ENCODE peak calls at places on chromosome 12, in seven cellular contexts. One of them, this sample, is unnamed.
A peak's percentile ranks its signal among the peaks of the same experiment; 100 is the strongest.

GRCh38 chr12:1533205-1533601 is 61.2 kb downstream of the FBXL14 start:
- DNase-seq in pancreas: no peak
- DNase-seq in NCI-H1105 treated with DMSO at 0.1 percent for 48 hours: no peak
- DNase-seq in GM13977: peak; percentile 65
- DNase-seq in endodermal cell: no peak
- DNase-seq in lung: no peak
- DNase-seq in hepatocyte: no peak
- DNase-seq in this sample: no peak

GRCh38 chr12:78918221-78918620 is 53.6 kb downstream of the SYT1 start:
- DNase-seq in pancreas: no peak
- DNase-seq in NCI-H1105 treated with DMSO at 0.1 percent for 48 hours: no peak
- DNase-seq in GM13977: no peak
- DNase-seq in endodermal cell: peak; percentile 49
- DNase-seq in lung: no peak
- DNase-seq in hepatocyte: no peak
- DNase-seq in this sample: no peak

GRCh38 chr12:2064078-2064507 is 11.3 kb downstream of the CACNA1C start:
- DNase-seq in pancreas: no peak
- DNase-seq in NCI-H1105 treated with DMSO at 0.1 percent for 48 hours: no peak
- DNase-seq in GM13977: peak; percentile 50
- DNase-seq in endodermal cell: no peak
- DNase-seq in lung: no peak
- DNase-seq in hepatocyte: no peak
- DNase-seq in this sample: no peak

GRCh38 chr12:131222271-131223139 is 268.8 kb downstream of the ADGRD1 start:
- DNase-seq in pancreas: no peak
- DNase-seq in NCI-H1105 treated with DMSO at 0.1 percent for 48 hours: no peak
- DNase-seq in GM13977: peak; percentile 62
- DNase-seq in endodermal cell: peak; percentile 52
- DNase-seq in lung: no peak
- DNase-seq in hepatocyte: no peak
- DNase-seq in this sample: no peak

GRCh38 chr12:77540097-77540496 is 290.6 kb upstream of the NAV3 start:
- DNase-seq in pancreas: no peak
- DNase-seq in NCI-H1105 treated with DMSO at 0.1 percent for 48 hours: no peak
- DNase-seq in GM13977: no peak
- DNase-seq in endodermal cell: no peak
- DNase-seq in lung: no peak
- DNase-seq in hepatocyte: no peak
- DNase-seq in this sample: no peak

GRCh38 chr12:76029982-76030377 is 1.6 kb downstream of the PHLDA1 start:
- DNase-seq in pancreas: no peak
- DNase-seq in NCI-H1105 treated with DMSO at 0.1 percent for 48 hours: no peak
- DNase-seq in GM13977: peak; percentile 36
- DNase-seq in endodermal cell: peak; percentile 82
- DNase-seq in lung: no peak
- DNase-seq in hepatocyte: peak; percentile 35
- DNase-seq in this sample: peak; percentile 52

GRCh38 chr12:111440152-111440551 is 34.4 kb downstream of the SH2B3 start:
- DNase-seq in pancreas: no peak
- DNase-seq in NCI-H1105 treated with DMSO at 0.1 percent for 48 hours: no peak
- DNase-seq in GM13977: no peak
- DNase-seq in endodermal cell: no peak
- DNase-seq in lung: no peak
- DNase-seq in hepatocyte: no peak
- DNase-seq in this sample: no peak

GRCh38 chr12:86376052-86376451 is 119.9 kb upstream of the MGAT4C start:
- DNase-seq in pancreas: no peak
- DNase-seq in NCI-H1105 treated with DMSO at 0.1 percent for 48 hours: peak; percentile 20
- DNase-seq in GM13977: no peak
- DNase-seq in endodermal cell: peak; percentile 80
- DNase-seq in lung: no peak
- DNase-seq in hepatocyte: no peak
- DNase-seq in this sample: peak; percentile 64

GRCh38 chr12:25253371-25254068 is 2.8 kb upstream of the KRAS start:
- DNase-seq in pancreas: no peak
- DNase-seq in NCI-H1105 treated with DMSO at 0.1 percent for 48 hours: no peak
- DNase-seq in GM13977: no peak
- DNase-seq in endodermal cell: no peak
- DNase-seq in lung: no peak
- DNase-seq in hepatocyte: no peak
- DNase-seq in this sample: no peak

GRCh38 chr12:944201-944600 is 5.3 kb downstream of the RAD52 start:
- DNase-seq in pancreas: no peak
- DNase-seq in NCI-H1105 treated with DMSO at 0.1 percent for 48 hours: no peak
- DNase-seq in GM13977: no peak
- DNase-seq in endodermal cell: no peak
- DNase-seq in lung: no peak
- DNase-seq in hepatocyte: no peak
- DNase-seq in this sample: no peak

GRCh38 chr12:120247621-120248030 is 17.9 kb downstream of the PXN start:
- DNase-seq in pancreas: no peak
- DNase-seq in NCI-H1105 treated with DMSO at 0.1 percent for 48 hours: no peak
- DNase-seq in GM13977: no peak
- DNase-seq in endodermal cell: no peak
- DNase-seq in lung: no peak
- DNase-seq in hepatocyte: no peak
- DNase-seq in this sample: no peak

GRCh38 chr12:79690156-79690605 is 583 bp downstream of the PAWR start:
- DNase-seq in pancreas: no peak
- DNase-seq in NCI-H1105 treated with DMSO at 0.1 percent for 48 hours: peak; percentile 66
- DNase-seq in GM13977: no peak
- DNase-seq in endodermal cell: no peak
- DNase-seq in lung: no peak
- DNase-seq in hepatocyte: no peak
- DNase-seq in this sample: peak; percentile 55

GRCh38 chr12:2353691-2354090 is 300.9 kb downstream of the CACNA1C start:
- DNase-seq in pancreas: no peak
- DNase-seq in NCI-H1105 treated with DMSO at 0.1 percent for 48 hours: no peak
- DNase-seq in GM13977: no peak
- DNase-seq in endodermal cell: no peak
- DNase-seq in lung: no peak
- DNase-seq in hepatocyte: no peak
- DNase-seq in this sample: no peak

GRCh38 chr12:70646850-70647249 is 9.6 kb upstream of the PTPRB start:
- DNase-seq in pancreas: no peak
- DNase-seq in NCI-H1105 treated with DMSO at 0.1 percent for 48 hours: no peak
- DNase-seq in GM13977: no peak
- DNase-seq in endodermal cell: no peak
- DNase-seq in lung: no peak
- DNase-seq in hepatocyte: no peak
- DNase-seq in this sample: no peak

GRCh38 chr12:124480469-124481256 is 86.7 kb downstream of the NCOR2 start:
- DNase-seq in pancreas: no peak
- DNase-seq in NCI-H1105 treated with DMSO at 0.1 percent for 48 hours: no peak
- DNase-seq in GM13977: peak; percentile 87
- DNase-seq in endodermal cell: no peak
- DNase-seq in lung: no peak
- DNase-seq in hepatocyte: peak; percentile 38
- DNase-seq in this sample: no peak

GRCh38 chr12:72271741-72272661 is at the start of gene TRHDE:
- DNase-seq in pancreas: peak; percentile 82
- DNase-seq in NCI-H1105 treated with DMSO at 0.1 percent for 48 hours: peak; percentile 50
- DNase-seq in GM13977: peak; percentile 31
- DNase-seq in endodermal cell: peak; percentile 92
- DNase-seq in lung: no peak
- DNase-seq in hepatocyte: peak; percentile 71
- DNase-seq in this sample: peak; percentile 86

GRCh38 chr12:52004042-52004648 is 2.6 kb upstream of the TAMALIN start:
- DNase-seq in pancreas: no peak
- DNase-seq in NCI-H1105 treated with DMSO at 0.1 percent for 48 hours: peak; percentile 2
- DNase-seq in GM13977: no peak
- DNase-seq in endodermal cell: peak; percentile 93
- DNase-seq in lung: no peak
- DNase-seq in hepatocyte: peak; percentile 68
- DNase-seq in this sample: peak; percentile 90

GRCh38 chr12:67925077-67925476 is 64.2 kb upstream of the IFNG-AS1 start:
- DNase-seq in pancreas: no peak
- DNase-seq in NCI-H1105 treated with DMSO at 0.1 percent for 48 hours: peak; percentile 14
- DNase-seq in GM13977: no peak
- DNase-seq in endodermal cell: no peak
- DNase-seq in lung: peak; percentile 42
- DNase-seq in hepatocyte: no peak
- DNase-seq in this sample: no peak

GRCh38 chr12:64998327-64999156 is 122.6 kb downstream of the WIF1 start:
- DNase-seq in pancreas: no peak
- DNase-seq in NCI-H1105 treated with DMSO at 0.1 percent for 48 hours: no peak
- DNase-seq in GM13977: no peak
- DNase-seq in endodermal cell: no peak
- DNase-seq in lung: no peak
- DNase-seq in hepatocyte: peak; percentile 19
- DNase-seq in this sample: no peak

GRCh38 chr12:79587368-79587767 is 103.4 kb downstream of the PAWR start:
- DNase-seq in pancreas: no peak
- DNase-seq in NCI-H1105 treated with DMSO at 0.1 percent for 48 hours: no peak
- DNase-seq in GM13977: no peak
- DNase-seq in endodermal cell: no peak
- DNase-seq in lung: no peak
- DNase-seq in hepatocyte: no peak
- DNase-seq in this sample: no peak

GRCh38 chr12:42568952-42569916 is 20.3 kb downstream of the PRICKLE1 start:
- DNase-seq in pancreas: no peak
- DNase-seq in NCI-H1105 treated with DMSO at 0.1 percent for 48 hours: peak; percentile 55
- DNase-seq in GM13977: peak; percentile 36
- DNase-seq in endodermal cell: no peak
- DNase-seq in lung: no peak
- DNase-seq in hepatocyte: peak; percentile 63
- DNase-seq in this sample: peak; percentile 78

GRCh38 chr12:67388331-67389163 is 119.4 kb downstream of the CAND1 start:
- DNase-seq in pancreas: no peak
- DNase-seq in NCI-H1105 treated with DMSO at 0.1 percent for 48 hours: no peak
- DNase-seq in GM13977: no peak
- DNase-seq in endodermal cell: peak; percentile 83
- DNase-seq in lung: no peak
- DNase-seq in hepatocyte: peak; percentile 17
- DNase-seq in this sample: peak; percentile 69

GRCh38 chr12:17370621-17371020 is 719.4 kb downstream of the RERGL start:
- DNase-seq in pancreas: no peak
- DNase-seq in NCI-H1105 treated with DMSO at 0.1 percent for 48 hours: no peak
- DNase-seq in GM13977: no peak
- DNase-seq in endodermal cell: no peak
- DNase-seq in lung: no peak
- DNase-seq in hepatocyte: no peak
- DNase-seq in this sample: no peak

GRCh38 chr12:111792155-111792876 is 25.6 kb downstream of the ALDH2 start:
- DNase-seq in pancreas: peak; percentile 51
- DNase-seq in NCI-H1105 treated with DMSO at 0.1 percent for 48 hours: no peak
- DNase-seq in GM13977: no peak
- DNase-seq in endodermal cell: no peak
- DNase-seq in lung: no peak
- DNase-seq in hepatocyte: no peak
- DNase-seq in this sample: no peak

GRCh38 chr12:39239484-39240143 is 203.3 kb downstream of the KIF21A start:
- DNase-seq in pancreas: no peak
- DNase-seq in NCI-H1105 treated with DMSO at 0.1 percent for 48 hours: no peak
- DNase-seq in GM13977: no peak
- DNase-seq in endodermal cell: no peak
- DNase-seq in lung: no peak
- DNase-seq in hepatocyte: peak; percentile 49
- DNase-seq in this sample: no peak

GRCh38 chr12:54502485-54502884 is 4.9 kb downstream of the NCKAP1L start:
- DNase-seq in pancreas: no peak
- DNase-seq in NCI-H1105 treated with DMSO at 0.1 percent for 48 hours: no peak
- DNase-seq in GM13977: no peak
- DNase-seq in endodermal cell: no peak
- DNase-seq in lung: no peak
- DNase-seq in hepatocyte: no peak
- DNase-seq in this sample: no peak

GRCh38 chr12:57631566-57632368 is 1.2 kb downstream of the B4GALNT1 start:
- DNase-seq in pancreas: no peak
- DNase-seq in NCI-H1105 treated with DMSO at 0.1 percent for 48 hours: no peak
- DNase-seq in GM13977: peak; percentile 17
- DNase-seq in endodermal cell: no peak
- DNase-seq in lung: no peak
- DNase-seq in hepatocyte: peak; percentile 8
- DNase-seq in this sample: peak; percentile 47

GRCh38 chr12:3342051-3342450 is 149.0 kb upstream of the PRMT8 start:
- DNase-seq in pancreas: no peak
- DNase-seq in NCI-H1105 treated with DMSO at 0.1 percent for 48 hours: peak; percentile 95
- DNase-seq in GM13977: peak; percentile 47
- DNase-seq in endodermal cell: peak; percentile 89
- DNase-seq in lung: no peak
- DNase-seq in hepatocyte: peak; percentile 81
- DNase-seq in this sample: peak; percentile 75

GRCh38 chr12:129776977-129777667 is 126.7 kb downstream of the TMEM132D start:
- DNase-seq in pancreas: no peak
- DNase-seq in NCI-H1105 treated with DMSO at 0.1 percent for 48 hours: no peak
- DNase-seq in GM13977: no peak
- DNase-seq in endodermal cell: peak; percentile 41
- DNase-seq in lung: no peak
- DNase-seq in hepatocyte: no peak
- DNase-seq in this sample: no peak

GRCh38 chr12:78062781-78063180 is 232.1 kb downstream of the NAV3 start:
- DNase-seq in pancreas: peak; percentile 30
- DNase-seq in NCI-H1105 treated with DMSO at 0.1 percent for 48 hours: no peak
- DNase-seq in GM13977: no peak
- DNase-seq in endodermal cell: no peak
- DNase-seq in lung: no peak
- DNase-seq in hepatocyte: peak; percentile 5
- DNase-seq in this sample: no peak

GRCh38 chr12:54292083-54292930 is 8.5 kb downstream of the NFE2 start:
- DNase-seq in pancreas: no peak
- DNase-seq in NCI-H1105 treated with DMSO at 0.1 percent for 48 hours: no peak
- DNase-seq in GM13977: no peak
- DNase-seq in endodermal cell: no peak
- DNase-seq in lung: no peak
- DNase-seq in hepatocyte: no peak
- DNase-seq in this sample: no peak

GRCh38 chr12:130448044-130448821 is 110.5 kb downstream of the PIWIL1 start:
- DNase-seq in pancreas: no peak
- DNase-seq in NCI-H1105 treated with DMSO at 0.1 percent for 48 hours: no peak
- DNase-seq in GM13977: no peak
- DNase-seq in endodermal cell: no peak
- DNase-seq in lung: no peak
- DNase-seq in hepatocyte: no peak
- DNase-seq in this sample: no peak

GRCh38 chr12:56010112-56010570 is 10.7 kb upstream of the IKZF4 start:
- DNase-seq in pancreas: no peak
- DNase-seq in NCI-H1105 treated with DMSO at 0.1 percent for 48 hours: no peak
- DNase-seq in GM13977: no peak
- DNase-seq in endodermal cell: no peak
- DNase-seq in lung: no peak
- DNase-seq in hepatocyte: no peak
- DNase-seq in this sample: no peak

GRCh38 chr12:121095544-121096198 is 37.0 kb upstream of the P2RX7 start:
- DNase-seq in pancreas: peak; percentile 67
- DNase-seq in NCI-H1105 treated with DMSO at 0.1 percent for 48 hours: peak; percentile 77
- DNase-seq in GM13977: peak; percentile 90
- DNase-seq in endodermal cell: peak; percentile 94
- DNase-seq in lung: peak; percentile 69
- DNase-seq in hepatocyte: peak; percentile 83
- DNase-seq in this sample: peak; percentile 80

GRCh38 chr12:29245246-29245645 is 96.2 kb downstream of the FAR2 start:
- DNase-seq in pancreas: no peak
- DNase-seq in NCI-H1105 treated with DMSO at 0.1 percent for 48 hours: no peak
- DNase-seq in GM13977: no peak
- DNase-seq in endodermal cell: no peak
- DNase-seq in lung: no peak
- DNase-seq in hepatocyte: no peak
- DNase-seq in this sample: no peak

GRCh38 chr12:49622501-49623141 is 740 bp upstream of the PRPF40B start:
- DNase-seq in pancreas: no peak
- DNase-seq in NCI-H1105 treated with DMSO at 0.1 percent for 48 hours: no peak
- DNase-seq in GM13977: peak; percentile 73
- DNase-seq in endodermal cell: peak; percentile 85
- DNase-seq in lung: no peak
- DNase-seq in hepatocyte: peak; percentile 40
- DNase-seq in this sample: peak; percentile 64

GRCh38 chr12:14937689-14938088 is 648 bp downstream of the ERP27 start:
- DNase-seq in pancreas: no peak
- DNase-seq in NCI-H1105 treated with DMSO at 0.1 percent for 48 hours: no peak
- DNase-seq in GM13977: no peak
- DNase-seq in endodermal cell: peak; percentile 79
- DNase-seq in lung: no peak
- DNase-seq in hepatocyte: no peak
- DNase-seq in this sample: peak; percentile 45